ENCODE peak calls at places on chromosomes 3 and 15, in ten cellular contexts. W, Q, N, V, L, B, I, F, M and A are unnamed samples.

GRCh38 chr15:96125681-96126080 is 204.8 kb upstream of the NR2F2 start:
- DNase-seq in W (no peak), Q (peak; percentile 67), N (no peak), V (no peak), L (no peak), B (no peak), I (no peak), F (no peak), M (no peak), A (no peak)

GRCh38 chr3:107421170-107421792 is 44.0 kb downstream of the CCDC54 start:
- DNase-seq in W (peak; percentile 87), Q (peak; percentile 79), N (no peak), V (no peak), L (no peak), B (no peak), I (peak; percentile 20), F (peak; percentile 32), M (peak; percentile 50), A (no peak)

GRCh38 chr3:50382271-50382670 is 22.9 kb upstream of the TMEM115 start:
- DNase-seq in W (no peak), Q (no peak), N (no peak), V (no peak), L (no peak), B (no peak), I (no peak), F (no peak), M (no peak), A (no peak)

GRCh38 chr3:184608209-184608608 is 46.6 kb downstream of the EPHB3 start:
- DNase-seq in W (no peak), Q (no peak), N (no peak), V (no peak), L (no peak), B (no peak), I (no peak), F (no peak), M (no peak), A (no peak)

GRCh38 chr3:196803891-196804468 is 63.7 kb upstream of the SENP5 start:
- DNase-seq in W (no peak), Q (no peak), N (no peak), V (no peak), L (no peak), B (no peak), I (no peak), F (no peak), M (no peak), A (no peak)

GRCh38 chr3:129827765-129828164 is 65.7 kb downstream of the TMCC1 start:
- DNase-seq in W (no peak), Q (no peak), N (peak; percentile 13), V (no peak), L (no peak), B (no peak), I (no peak), F (no peak), M (no peak), A (no peak)

GRCh38 chr15:81893182-81893833 is 152.5 kb downstream of the MEX3B start:
- DNase-seq in W (no peak), Q (no peak), N (no peak), V (no peak), L (no peak), B (no peak), I (no peak), F (no peak), M (no peak), A (no peak)

GRCh38 chr3:123700791-123701712 is 116.2 kb upstream of the HACD2 start:
- DNase-seq in W (no peak), Q (no peak), N (no peak), V (no peak), L (no peak), B (no peak), I (no peak), F (no peak), M (no peak), A (no peak)

GRCh38 chr15:95972812-95973211 is 357.7 kb upstream of the NR2F2 start:
- DNase-seq in W (no peak), Q (no peak), N (no peak), V (no peak), L (no peak), B (no peak), I (no peak), F (no peak), M (no peak), A (no peak)

GRCh38 chr15:95832655-95833054 is 497.8 kb upstream of the NR2F2 start:
- DNase-seq in W (no peak), Q (no peak), N (no peak), V (no peak), L (no peak), B (no peak), I (no peak), F (no peak), M (no peak), A (no peak)

GRCh38 chr15:65940618-65940909 is 71.3 kb downstream of the RAB11A start:
- DNase-seq in W (no peak), Q (peak; percentile 56), N (no peak), V (no peak), L (no peak), B (no peak), I (peak; percentile 34), F (no peak), M (no peak), A (no peak)

GRCh38 chr15:83289160-83289559 is 4.7 kb upstream of the BNC1 start:
- DNase-seq in W (no peak), Q (peak; percentile 27), N (no peak), V (no peak), L (no peak), B (no peak), I (no peak), F (no peak), M (no peak), A (no peak)

GRCh38 chr15:59950603-59951388 is 53.3 kb upstream of the FOXB1 start:
- DNase-seq in W (no peak), Q (no peak), N (no peak), V (no peak), L (no peak), B (no peak), I (no peak), F (no peak), M (no peak), A (no peak)

GRCh38 chr3:153144779-153145178 is 17.2 kb upstream of the RAP2B start:
- DNase-seq in W (peak; percentile 49), Q (peak; percentile 71), N (no peak), V (no peak), L (no peak), B (no peak), I (no peak), F (no peak), M (no peak), A (no peak)

GRCh38 chr3:20013396-20013795 is 1.3 kb upstream of the PP2D1 start:
- DNase-seq in W (no peak), Q (no peak), N (no peak), V (no peak), L (no peak), B (no peak), I (no peak), F (no peak), M (no peak), A (no peak)

GRCh38 chr3:12868039-12869024 is 27.0 kb upstream of the RPL32 start:
- DNase-seq in W (peak; percentile 91), Q (peak; percentile 84), N (no peak), V (peak; percentile 43), L (peak; percentile 52), B (peak; percentile 88), I (peak; percentile 89), F (peak; percentile 49), M (peak; percentile 84), A (peak; percentile 88)

GRCh38 chr15:22895465-22896190 is 57.2 kb downstream of the NIPA2 start:
- DNase-seq in W (peak; percentile 44), Q (peak; percentile 69), N (peak; percentile 1), V (no peak), L (no peak), B (no peak), I (peak; percentile 94), F (no peak), M (peak; percentile 18), A (no peak)

GRCh38 chr15:75720787-75721461 is 8.3 kb upstream of the CSPG4 start:
- DNase-seq in W (peak; percentile 76), Q (no peak), N (no peak), V (no peak), L (peak; percentile 34), B (peak; percentile 73), I (peak; percentile 35), F (no peak), M (peak; percentile 92), A (no peak)

GRCh38 chr3:49747792-49748480 is 24.2 kb upstream of the GMPPB start:
- DNase-seq in W (no peak), Q (peak; percentile 92), N (no peak), V (no peak), L (no peak), B (no peak), I (peak; percentile 60), F (no peak), M (no peak), A (no peak)

GRCh38 chr3:149977391-149977790 is 6.7 kb upstream of the PFN2 start:
- DNase-seq in W (no peak), Q (peak; percentile 56), N (no peak), V (no peak), L (no peak), B (no peak), I (no peak), F (no peak), M (no peak), A (no peak)

GRCh38 chr15:48554112-48554511 is 91.4 kb downstream of the FBN1 start:
- DNase-seq in W (no peak), Q (peak; percentile 37), N (no peak), V (no peak), L (no peak), B (no peak), I (no peak), F (no peak), M (no peak), A (no peak)

GRCh38 chr15:88803920-88804247 is 648 bp downstream of the ACAN start:
- DNase-seq in W (no peak), Q (no peak), N (no peak), V (no peak), L (no peak), B (no peak), I (no peak), F (no peak), M (no peak), A (no peak)

GRCh38 chr3:48130321-48130881 is 57.8 kb downstream of the CDC25A start:
- DNase-seq in W (no peak), Q (peak; percentile 88), N (no peak), V (no peak), L (no peak), B (peak; percentile 88), I (no peak), F (peak; percentile 79), M (no peak), A (no peak)

GRCh38 chr15:38069001-38069400 is 134.6 kb downstream of the TMCO5A start:
- DNase-seq in W (peak; percentile 91), Q (peak; percentile 92), N (peak; percentile 74), V (no peak), L (no peak), B (no peak), I (peak; percentile 41), F (peak; percentile 86), M (no peak), A (no peak)

GRCh38 chr3:166191406-166191805 is 354.2 kb upstream of the BCHE start:
- DNase-seq in W (no peak), Q (no peak), N (no peak), V (no peak), L (no peak), B (no peak), I (no peak), F (no peak), M (no peak), A (no peak)

GRCh38 chr15:59688383-59688887 is 685 bp downstream of the BNIP2 start:
- DNase-seq in W (peak; percentile 72), Q (peak; percentile 87), N (peak; percentile 7), V (no peak), L (no peak), B (no peak), I (no peak), F (peak; percentile 9), M (peak; percentile 21), A (no peak)

GRCh38 chr15:95799286-95800187 is 531.0 kb upstream of the NR2F2 start:
- DNase-seq in W (no peak), Q (peak; percentile 94), N (no peak), V (no peak), L (no peak), B (no peak), I (peak; percentile 2), F (peak; percentile 14), M (no peak), A (no peak)

GRCh38 chr15:60704129-60704528 is 225.2 kb upstream of the ICE2 start:
- DNase-seq in W (no peak), Q (no peak), N (no peak), V (no peak), L (peak; percentile 54), B (no peak), I (no peak), F (no peak), M (no peak), A (no peak)